ENCODE peak calls at places on chromosome 14, in six cellular contexts. B, V, C, D, P and M are unnamed samples.

GRCh38 chr14:57136669-57137068 is 132.0 kb downstream of the EXOC5 start:
- DNase-seq in P (no peak), C (no peak), V (no peak), B (no peak), D (peak; percentile 63), M (no peak)

GRCh38 chr14:77071938-77072388 is 26.1 kb upstream of the CIPC start:
- DNase-seq in B (no peak), V (no peak), P (no peak), C (no peak), D (no peak), M (no peak)

GRCh38 chr14:32757568-32757967 is 181.1 kb upstream of the NPAS3 start:
- DNase-seq in B (no peak), C (no peak), D (no peak), V (no peak), P (no peak), M (no peak)

GRCh38 chr14:60311417-60311816 is 62.4 kb downstream of the PPM1A start:
- DNase-seq in C (no peak), D (no peak), B (no peak), V (no peak), P (peak; percentile 26), M (no peak)

GRCh38 chr14:104882991-104883660 is 18.1 kb downstream of the CEP170B start:
- DNase-seq in P (no peak), D (no peak), V (no peak), C (no peak), B (no peak), M (no peak)

GRCh38 chr14:94816113-94816512 is 46.2 kb upstream of the GSC start:
- DNase-seq in B (no peak), V (no peak), C (no peak), D (no peak), P (no peak), M (no peak)

GRCh38 chr14:96583605-96584041 is 81.4 kb downstream of the PAPOLA start:
- DNase-seq in B (no peak), P (no peak), V (no peak), C (no peak), D (peak; percentile 62), M (no peak)

GRCh38 chr14:60151715-60152114 is 13.5 kb downstream of the DHRS7 start:
- DNase-seq in B (peak; percentile 60), D (peak; percentile 86), C (peak; percentile 59), P (peak; percentile 64), V (no peak), M (no peak)

GRCh38 chr14:50669441-50669986 is 1.4 kb upstream of the SAV1 start:
- DNase-seq in C (no peak), V (no peak), D (no peak), B (no peak), P (no peak), M (no peak)

GRCh38 chr14:56580317-56580711 is 716 bp downstream of the TMEM260 start:
- DNase-seq in B (no peak), V (no peak), C (no peak), D (no peak), P (no peak), M (no peak)

GRCh38 chr14:103315368-103315911 is 18.6 kb upstream of the EIF5 start:
- DNase-seq in D (no peak), C (no peak), P (no peak), B (no peak), V (peak; percentile 54), M (peak; percentile 62)

GRCh38 chr14:96057738-96058137 is 18.6 kb downstream of the C14orf132 start:
- DNase-seq in C (peak; percentile 3), D (no peak), P (no peak), B (no peak), V (no peak), M (no peak)

GRCh38 chr14:65704850-65705249 is 292.3 kb downstream of the FUT8 start:
- DNase-seq in P (no peak), D (no peak), V (no peak), C (no peak), B (no peak), M (no peak)

GRCh38 chr14:52853522-52853854 is 62.1 kb upstream of the GNPNAT1 start:
- DNase-seq in P (no peak), B (no peak), V (no peak), C (no peak), D (no peak), M (no peak)

GRCh38 chr14:100067971-100068959 is 3.0 kb downstream of the EVL start:
- DNase-seq in V (peak; percentile 78), C (peak; percentile 67), B (peak; percentile 66), P (no peak), D (no peak), M (no peak)

GRCh38 chr14:35400707-35401421 is 3.7 kb downstream of the NFKBIA start:
- DNase-seq in C (no peak), P (no peak), V (no peak), D (peak; percentile 63), B (peak; percentile 33), M (peak; percentile 41)

GRCh38 chr14:33393155-33393894 is 454.6 kb downstream of the NPAS3 start:
- DNase-seq in V (no peak), D (no peak), B (no peak), P (no peak), C (no peak), M (no peak)

GRCh38 chr14:37153005-37153404 is 19.4 kb downstream of the SLC25A21 start:
- DNase-seq in P (no peak), V (no peak), D (no peak), B (no peak), C (no peak), M (no peak)

GRCh38 chr14:65412881-65413738 is 580 bp downstream of the FUT8 start:
- DNase-seq in B (peak; percentile 77), C (peak; percentile 74), V (no peak), P (peak; percentile 46), D (peak; percentile 86), M (peak; percentile 10)

GRCh38 chr14:91112172-91112571 is 1.7 kb upstream of the DGLUCY start:
- DNase-seq in P (no peak), C (no peak), D (no peak), V (no peak), B (no peak), M (no peak)
- TF ChIP-seq EP300 in P (no peak), C (no peak), D (no peak), V (no peak), B (no peak), M (no peak)

GRCh38 chr14:68510951-68511726 is 281.7 kb downstream of the ZFP36L1 start:
- DNase-seq in C (no peak), P (peak; percentile 31), B (no peak), D (no peak), V (no peak), M (no peak)
- H3K27ac ChIP-seq in C (peak overlapping the region; percentile 86), P (peak overlapping the region; percentile 87), B (peak overlapping the region; percentile 75), D (peak overlapping the region; percentile 69), V (no peak overlapping the region), M (peak overlapping the region; percentile 61)

GRCh38 chr14:58199726-58200479 is at the start of gene ACTR10:
- DNase-seq in D (peak; percentile 90), C (peak; percentile 86), B (peak; percentile 92), V (peak; percentile 85), P (peak; percentile 69), M (peak; percentile 89)
- TF ChIP-seq POLR2A in D (peak; percentile 37), C (no peak), B (peak; percentile 64), V (peak; percentile 71), P (peak; percentile 39), M (peak; percentile 32)

DNA sequence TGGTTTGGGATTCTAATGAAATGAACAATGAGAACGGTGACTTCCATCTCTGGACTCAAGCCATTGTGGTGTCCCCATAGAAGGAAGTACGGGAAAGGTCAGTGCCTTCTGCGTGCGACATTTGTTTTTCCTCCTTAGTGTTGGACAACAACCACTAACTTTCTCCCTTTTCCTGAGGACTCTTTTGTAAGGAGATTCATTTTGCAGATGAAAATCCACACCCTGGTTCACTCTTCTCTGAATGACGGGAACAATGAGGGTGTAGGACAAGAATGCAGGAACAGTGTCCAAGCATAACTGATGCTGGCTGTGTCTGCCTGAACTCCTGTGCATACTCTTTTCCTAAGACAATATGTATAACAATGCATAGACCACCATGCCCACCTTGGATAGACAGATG is 176.4 kb downstream of the STXBP6 start:
- DNase-seq in V (no peak), P (no peak), D (no peak), C (no peak), B (no peak), M (no peak)
- TF ChIP-seq EP300 in V (no peak), P (no peak), D (no peak), C (no peak), B (no peak), M (no peak)

GRCh38 chr14:71373773-71374172 is 466.5 kb downstream of the PCNX1 start:
- DNase-seq in D (no peak), B (no peak), C (no peak), P (no peak), V (no peak), M (no peak)
- H3K27ac ChIP-seq in D (no peak overlapping the region), B (no peak overlapping the region), C (peak overlapping the region; percentile 57), P (peak overlapping the region; percentile 47), V (no peak overlapping the region), M (no peak overlapping the region)

GRCh38 chr14:20997564-20997963 is 1.5 kb upstream of the SLC39A2 start:
- DNase-seq in D (no peak), C (no peak), B (no peak), P (no peak), V (no peak), M (no peak)
- TF ChIP-seq POLR2A in D (no peak), C (no peak), B (no peak), P (no peak), V (no peak), M (no peak)

GRCh38 chr14:31228533-31228932 is 20.9 kb upstream of the HECTD1 start:
- DNase-seq in C (no peak), V (no peak), P (no peak), D (no peak), B (no peak), M (no peak)

GRCh38 chr14:31230559-31230958 is 23.0 kb upstream of the HECTD1 start:
- DNase-seq in C (no peak), B (no peak), P (no peak), V (no peak), D (no peak), M (no peak)

GRCh38 chr14:31232081-31232480 is 24.5 kb upstream of the HECTD1 start:
- DNase-seq in D (no peak), V (no peak), B (peak; percentile 54), P (no peak), C (peak; percentile 56), M (no peak)

GRCh38 chr14:31229009-31229408 is 21.4 kb upstream of the HECTD1 start:
- DNase-seq in V (no peak), D (no peak), P (no peak), C (no peak), B (no peak), M (no peak)

GRCh38 chr14:31229638-31230229 is 22.1 kb upstream of the HECTD1 start:
- DNase-seq in P (peak; percentile 88), D (peak; percentile 78), C (peak; percentile 86), B (peak; percentile 79), V (peak; percentile 89), M (peak; percentile 65)
- TF ChIP-seq EP300 in P (peak; percentile 98), D (no peak), C (peak; percentile 88), B (peak; percentile 91), V (peak; percentile 94), M (peak; percentile 49)